ENCODE peak calls at places on chromosomes 1 and 21, in five cellular contexts. A, D, Q, O and M are unnamed samples.
A peak's percentile ranks its signal among the peaks of the same experiment; 100 is the strongest.

GRCh38 chr1:87969040-87969439 is 640.4 kb downstream of the LMO4 start:
- DNase-seq in A (no peak), D (no peak), Q (no peak), O (no peak), M (no peak)

GRCh38 chr1:147613506-147613905 is 56.8 kb downstream of the ACP6 start:
- DNase-seq in A (no peak), D (no peak), Q (no peak), O (no peak), M (no peak)

GRCh38 chr21:38389891-38390290 is 108.4 kb downstream of the ERG start:
- DNase-seq in A (no peak), D (no peak), Q (no peak), O (no peak), M (no peak)

GRCh38 chr1:29285771-29286170 is 49.4 kb downstream of the PTPRU start:
- DNase-seq in A (no peak), D (no peak), Q (no peak), O (no peak), M (no peak)

GRCh38 chr1:221837886-221838285 is 96.0 kb upstream of the DUSP10 start:
- DNase-seq in A (no peak), D (no peak), Q (no peak), O (no peak), M (peak; percentile 59)

GRCh38 chr1:86263101-86263500 is 106.5 kb upstream of the COL24A1 start:
- DNase-seq in A (no peak), D (no peak), Q (no peak), O (no peak), M (no peak)

GRCh38 chr21:41112740-41113692 is 54.9 kb upstream of the BACE2 start:
- DNase-seq in A (peak; percentile 23), D (no peak), Q (no peak), O (no peak), M (no peak)

GRCh38 chr1:215277537-215277936 is 195.0 kb downstream of the KCNK2 start:
- DNase-seq in A (no peak), D (no peak), Q (no peak), O (no peak), M (no peak)

GRCh38 chr1:157006676-157007075 is 38.9 kb downstream of the ARHGEF11 start:
- DNase-seq in A (no peak), D (peak; percentile 41), Q (no peak), O (no peak), M (no peak)

GRCh38 chr21:46112731-46113215 is 14.9 kb downstream of the COL6A2 start:
- DNase-seq in A (no peak), D (no peak), Q (no peak), O (no peak), M (no peak)

GRCh38 chr21:35294231-35294898 is 245.3 kb upstream of the RUNX1 start:
- DNase-seq in A (no peak), D (no peak), Q (no peak), O (no peak), M (no peak)

GRCh38 chr1:19418503-19418971 is 66.8 kb downstream of the CAPZB start:
- DNase-seq in A (no peak), D (no peak), Q (no peak), O (no peak), M (no peak)

GRCh38 chr21:38813554-38813953 is 7.8 kb downstream of the ETS2 start:
- DNase-seq in A (no peak), D (no peak), Q (no peak), O (no peak), M (no peak)

GRCh38 chr21:43766734-43767497 is 9.2 kb downstream of the CSTB start:
- DNase-seq in A (no peak), D (no peak), Q (no peak), O (no peak), M (no peak)

GRCh38 chr1:92817986-92818764 is 13.7 kb upstream of the RPL5 start:
- DNase-seq in A (peak; percentile 38), D (peak; percentile 58), Q (peak; percentile 50), O (no peak), M (no peak)

GRCh38 chr1:27527857-27528700 is 38.1 kb upstream of the WASF2 start:
- DNase-seq in A (peak; percentile 79), D (peak; percentile 82), Q (no peak), O (no peak), M (no peak)

GRCh38 chr1:154629160-154630073 is 21.4 kb upstream of the ADAR start:
- DNase-seq in A (no peak), D (no peak), Q (peak; percentile 77), O (no peak), M (no peak)

GRCh38 chr1:54970901-54971300 is 9.5 kb upstream of the TMEM61 start:
- DNase-seq in A (no peak), D (no peak), Q (no peak), O (no peak), M (no peak)

GRCh38 chr1:60972841-60973364 is 109.5 kb upstream of the NFIA start:
- DNase-seq in A (no peak), D (no peak), Q (peak; percentile 62), O (peak; percentile 75), M (no peak)

DNA sequence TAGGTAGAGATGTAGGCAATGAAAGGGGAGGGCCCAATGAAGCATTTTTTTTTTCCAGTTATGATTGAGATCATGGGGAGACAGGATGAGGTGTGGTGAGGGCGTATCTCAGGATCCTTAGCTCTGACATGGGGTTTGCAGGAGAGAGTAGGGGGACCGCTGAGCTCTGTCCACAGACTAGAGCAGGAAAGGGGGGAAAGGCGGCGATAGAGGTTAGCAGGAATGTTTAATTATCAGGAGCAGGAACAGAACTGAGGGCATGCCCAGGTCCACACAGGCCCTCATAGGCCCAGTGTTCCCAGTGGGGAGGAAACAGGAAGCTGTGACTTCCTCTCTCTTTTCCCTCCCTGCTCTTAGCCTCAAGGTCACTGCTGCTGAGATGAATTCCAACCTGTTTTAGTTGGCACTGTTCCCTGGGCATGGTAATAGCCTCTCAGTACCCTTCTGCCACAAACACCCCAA is 876 bp upstream of the RXFP4 start:
- DNase-seq in A (peak; percentile 74), D (no peak), Q (no peak), O (peak; percentile 86), M (no peak)
- TF ChIP-seq RAD21 in A (no peak), D (no peak), Q (no peak), O (no peak), M (no peak)

GRCh38 chr1:30727796-30728195 is 4.4 kb upstream of the MATN1 start:
- DNase-seq in A (no peak), D (no peak), Q (peak; percentile 88), O (no peak), M (no peak)
- TF ChIP-seq TAF1 in A (no peak), D (no peak), Q (peak; percentile 39), O (no peak), M (no peak)

GRCh38 chr1:6813165-6813564 is 27.9 kb downstream of the CAMTA1 start:
- DNase-seq in A (no peak), D (no peak), Q (no peak), O (no peak), M (no peak)
- H3K4me2 ChIP-seq in A (no peak overlapping the region), D (no peak overlapping the region), Q (no peak overlapping the region), O (no peak overlapping the region), M (no peak overlapping the region)

DNA sequence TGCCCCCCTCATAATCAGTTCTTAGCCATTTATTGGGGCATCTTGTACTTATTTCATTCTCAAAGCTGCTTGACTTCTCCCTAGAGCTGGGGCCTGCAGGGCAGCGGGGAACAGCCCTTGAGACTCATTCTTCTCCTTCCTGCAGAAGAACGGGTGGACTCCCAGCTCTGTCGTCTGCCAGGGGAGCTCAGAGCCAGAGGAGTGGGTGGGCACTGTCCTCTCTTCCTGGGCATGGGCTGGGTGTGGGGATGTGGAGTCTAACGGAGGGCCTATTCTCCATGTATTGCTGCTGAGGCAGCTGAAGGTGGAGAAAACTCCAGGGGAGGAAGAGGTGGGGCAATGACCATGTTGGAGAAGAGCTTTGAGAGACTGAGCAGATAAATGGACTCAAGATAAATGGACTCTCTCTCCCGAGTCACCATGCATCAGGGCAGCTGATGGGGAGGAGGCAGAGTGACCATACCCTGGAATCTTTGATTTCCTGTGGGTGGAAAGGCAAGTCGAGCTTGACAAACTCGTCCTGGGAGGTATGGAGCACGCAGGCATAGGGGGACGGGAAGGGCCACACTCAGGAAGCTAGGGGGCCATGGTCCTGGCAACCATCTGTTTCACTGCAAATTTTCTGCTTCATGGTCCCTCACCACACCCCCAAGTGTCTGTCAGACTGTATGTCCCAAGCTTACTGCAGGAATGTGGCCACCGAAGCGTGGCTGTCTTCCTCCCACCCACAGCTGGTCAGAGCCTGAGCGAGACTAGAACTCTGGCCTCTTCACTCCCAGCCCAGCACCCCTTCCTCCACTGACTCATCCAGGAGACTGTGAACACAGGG is 56.9 kb upstream of the ATP2B4 start:
- DNase-seq in A (no peak), D (no peak), Q (no peak), O (no peak), M (no peak)
- TF ChIP-seq RAD21 in A (no peak), D (no peak), Q (no peak), O (no peak), M (no peak)

DNA sequence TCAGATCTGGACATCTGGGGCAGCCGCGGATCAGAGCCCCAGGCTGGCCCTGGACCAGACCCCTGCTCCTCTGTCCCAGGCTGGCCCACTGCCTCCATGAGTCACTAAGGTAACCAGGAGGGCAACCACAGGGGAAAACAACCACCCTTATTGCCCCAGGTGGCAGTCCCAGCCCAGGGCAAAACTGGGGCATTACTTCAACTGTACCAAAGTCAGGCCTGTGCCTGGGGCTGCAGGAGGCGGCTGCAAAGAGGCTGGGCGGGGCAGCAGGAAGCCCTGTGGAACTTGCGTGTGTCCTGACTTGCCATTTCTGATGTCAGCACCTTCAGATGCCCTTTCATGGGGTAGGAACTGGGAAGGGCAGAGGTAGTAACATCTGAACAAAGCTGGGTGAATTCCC is 26.4 kb upstream of the ZNF648 start:
- DNase-seq in A (no peak), D (no peak), Q (no peak), O (no peak), M (no peak)
- TF ChIP-seq TAF1 in A (no peak), D (no peak), Q (no peak), O (no peak), M (no peak)

DNA sequence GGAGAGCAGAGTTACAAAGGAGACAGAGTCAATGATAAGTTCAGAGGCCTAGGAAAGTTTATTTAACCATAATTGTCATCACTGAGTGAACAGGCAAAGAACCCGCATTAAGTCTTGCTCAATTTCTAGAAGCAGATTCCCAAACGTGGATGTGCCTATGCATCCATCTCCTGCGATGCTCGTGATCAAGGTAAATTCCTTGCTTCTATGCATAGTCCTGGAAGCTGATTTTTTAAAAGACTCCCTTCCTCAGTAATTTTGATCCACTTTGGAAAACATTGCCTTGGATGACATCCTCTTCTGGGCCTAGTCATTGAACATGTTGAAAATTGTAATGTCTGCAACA is 116.4 kb downstream of the TNFSF18 start:
- DNase-seq in A (no peak), D (no peak), Q (no peak), O (no peak), M (no peak)
- H3K4me2 ChIP-seq in A (peak overlapping the region; percentile 26), D (no peak overlapping the region), Q (peak overlapping the region; percentile 54), O (peak overlapping the region; percentile 18), M (no peak overlapping the region)

GRCh38 chr1:2587071-2587859 is 688 bp downstream of the PRXL2B start:
- DNase-seq in A (peak; percentile 77), D (peak; percentile 73), Q (no peak), O (no peak), M (no peak)

GRCh38 chr1:2589331-2590232 is 3.0 kb downstream of the PRXL2B start:
- DNase-seq in A (no peak), D (no peak), Q (no peak), O (no peak), M (no peak)

GRCh38 chr1:2586154-2587070 is at the start of gene PRXL2B:
- DNase-seq in A (peak; percentile 99), D (peak; percentile 100), Q (peak; percentile 99), O (peak; percentile 94), M (peak; percentile 83)

GRCh38 chr1:2588661-2589330 is 2.2 kb downstream of the PRXL2B start:
- DNase-seq in A (no peak), D (no peak), Q (no peak), O (no peak), M (no peak)

GRCh38 chr1:2587860-2588571 is 1.4 kb downstream of the PRXL2B start:
- DNase-seq in A (no peak), D (no peak), Q (no peak), O (no peak), M (no peak)
- TF ChIP-seq RAD21 in A (no peak), D (no peak), Q (no peak), O (no peak), M (no peak)